ENCODE peak calls at places on chromosomes 7 and 10, in five cellular contexts. One of them, this sample, is unnamed.

GRCh38 chr7:22860784-22861482 is 38.3 kb upstream of the TOMM7 start:
- DNase-seq in H1: no peak
- DNase-seq in GM12878: no peak
- DNase-seq in HepG2: peak
- DNase-seq in NT2/D1: no peak
- DNase-seq in this sample: peak

GRCh38 chr7:39741942-39742623 is 118.7 kb downstream of the RALA start:
- DNase-seq in H1: peak
- DNase-seq in GM12878: no peak
- DNase-seq in HepG2: no peak
- DNase-seq in NT2/D1: peak
- DNase-seq in this sample: peak

GRCh38 chr10:80497187-80498038 is 40.3 kb upstream of the SH2D4B start:
- DNase-seq in H1: no peak
- DNase-seq in GM12878: no peak
- DNase-seq in HepG2: no peak
- DNase-seq in NT2/D1: no peak
- DNase-seq in this sample: no peak

GRCh38 chr10:101616415-101617101 is 28.4 kb downstream of the DPCD start:
- DNase-seq in H1: no peak
- DNase-seq in GM12878: no peak
- DNase-seq in HepG2: no peak
- DNase-seq in NT2/D1: no peak
- DNase-seq in this sample: no peak

GRCh38 chr10:1576467-1577259 is 160.7 kb downstream of the ADARB2 start:
- DNase-seq in H1: no peak
- DNase-seq in GM12878: no peak
- DNase-seq in HepG2: no peak
- DNase-seq in NT2/D1: no peak
- DNase-seq in this sample: no peak

GRCh38 chr7:2199956-2200583 is 32.7 kb downstream of the MAD1L1 start:
- DNase-seq in H1: no peak
- DNase-seq in GM12878: no peak
- DNase-seq in HepG2: no peak
- DNase-seq in NT2/D1: no peak
- DNase-seq in this sample: no peak

GRCh38 chr10:119313645-119314044 is 106.3 kb downstream of the GRK5 start:
- DNase-seq in H1: no peak
- DNase-seq in GM12878: peak
- DNase-seq in HepG2: no peak
- DNase-seq in NT2/D1: no peak
- DNase-seq in this sample: no peak

GRCh38 chr7:71404701-71405345 is 272.9 kb downstream of the GALNT17 start:
- DNase-seq in H1: no peak
- DNase-seq in GM12878: no peak
- DNase-seq in HepG2: no peak
- DNase-seq in NT2/D1: no peak
- DNase-seq in this sample: no peak

GRCh38 chr7:123729217-123729578 is 19.6 kb downstream of the WASL start:
- DNase-seq in H1: no peak
- DNase-seq in GM12878: no peak
- DNase-seq in HepG2: no peak
- DNase-seq in NT2/D1: no peak
- DNase-seq in this sample: no peak

GRCh38 chr10:90856261-90856660 is 1.6 kb downstream of the HTR7 start:
- DNase-seq in H1: no peak
- DNase-seq in GM12878: no peak
- DNase-seq in HepG2: no peak
- DNase-seq in NT2/D1: no peak
- DNase-seq in this sample: no peak

GRCh38 chr10:70331486-70332268 is 47.9 kb upstream of the NPFFR1 start:
- DNase-seq in H1: no peak
- DNase-seq in GM12878: peak
- DNase-seq in HepG2: peak
- DNase-seq in NT2/D1: no peak
- DNase-seq in this sample: peak

GRCh38 chr10:93023013-93023650 is 37.5 kb upstream of the CYP26C1 start:
- DNase-seq in H1: no peak
- DNase-seq in GM12878: no peak
- DNase-seq in HepG2: peak
- DNase-seq in NT2/D1: no peak
- DNase-seq in this sample: no peak

GRCh38 chr7:139683137-139683871 is 94.5 kb downstream of the HIPK2 start:
- DNase-seq in H1: no peak
- DNase-seq in GM12878: no peak
- DNase-seq in HepG2: no peak
- DNase-seq in NT2/D1: no peak
- DNase-seq in this sample: no peak

DNA sequence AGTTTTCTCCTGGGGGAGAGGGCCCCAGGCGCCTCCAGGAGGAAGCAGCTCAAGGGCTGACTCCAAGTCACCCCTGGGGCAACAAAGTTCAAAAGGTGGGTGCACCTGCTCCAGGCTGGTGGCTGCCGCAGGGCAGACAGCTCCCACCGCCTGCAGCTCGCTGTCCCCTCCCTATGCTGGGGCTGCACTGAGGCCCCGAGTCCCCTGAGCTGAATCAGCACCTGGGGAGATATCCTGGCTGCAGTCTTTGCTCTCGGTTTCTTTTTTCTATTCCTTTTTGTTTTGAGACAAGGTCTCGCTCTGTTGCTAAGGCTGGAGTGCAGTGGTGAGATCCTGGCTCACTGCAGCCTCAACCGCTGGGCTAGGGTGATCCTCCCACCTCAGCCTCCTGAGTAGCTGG is 183.4 kb downstream of the DNAJB6 start:
- DNase-seq in H1: no peak
- DNase-seq in GM12878: peak
- DNase-seq in HepG2: no peak
- DNase-seq in NT2/D1: no peak
- DNase-seq in this sample: no peak
- TF ChIP-seq SUZ12 in H1: no peak
- TF ChIP-seq SUZ12 in GM12878: no peak
- TF ChIP-seq SUZ12 in HepG2: no peak
- TF ChIP-seq SUZ12 in NT2/D1: no peak
- TF ChIP-seq SUZ12 in this sample: no peak

DNA sequence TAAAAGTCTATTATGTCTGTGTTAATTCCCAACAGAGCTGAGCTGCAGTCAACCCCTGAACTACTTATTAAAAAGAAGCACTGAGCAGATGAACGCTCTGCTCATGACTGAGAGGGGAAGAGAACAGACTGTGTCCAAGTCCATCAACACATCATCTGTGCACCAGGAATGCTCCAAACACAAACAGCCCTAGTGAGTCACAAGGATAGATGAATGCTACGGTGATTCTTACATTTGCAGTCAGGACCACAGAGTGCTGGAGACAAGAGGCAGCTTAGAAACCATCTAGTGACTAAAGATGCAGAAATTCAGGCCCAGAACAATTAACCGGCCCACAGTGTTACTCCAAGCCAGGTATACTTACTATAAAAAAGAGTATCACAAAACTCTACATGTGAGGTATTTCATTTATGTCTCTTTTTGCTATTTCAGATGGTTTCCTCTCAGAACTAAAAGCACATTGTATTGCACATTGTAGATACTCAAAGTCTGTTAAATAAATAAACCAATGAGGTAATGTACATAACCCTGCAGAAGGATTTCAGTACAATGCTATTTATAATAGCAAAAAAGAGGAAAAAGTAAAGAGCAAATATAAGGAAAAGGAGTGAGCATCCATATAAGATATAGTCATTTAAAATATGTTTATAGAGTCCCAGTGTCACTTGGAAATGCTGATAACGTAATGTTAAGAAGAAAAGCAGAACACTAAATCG is 159.2 kb downstream of the KCNMA1 start:
- DNase-seq in H1: no peak
- DNase-seq in GM12878: no peak
- DNase-seq in HepG2: no peak
- DNase-seq in NT2/D1: no peak
- DNase-seq in this sample: no peak
- TF ChIP-seq SUZ12 in H1: no peak
- TF ChIP-seq SUZ12 in GM12878: no peak
- TF ChIP-seq SUZ12 in HepG2: no peak
- TF ChIP-seq SUZ12 in NT2/D1: no peak
- TF ChIP-seq SUZ12 in this sample: no peak

GRCh38 chr7:26438078-26438477 is 146.4 kb downstream of the SNX10 start:
- DNase-seq in H1: no peak
- DNase-seq in GM12878: no peak
- DNase-seq in HepG2: no peak
- DNase-seq in NT2/D1: no peak
- DNase-seq in this sample: no peak
- TF ChIP-seq SUZ12 in H1: no peak
- TF ChIP-seq SUZ12 in GM12878: no peak
- TF ChIP-seq SUZ12 in HepG2: no peak
- TF ChIP-seq SUZ12 in NT2/D1: no peak
- TF ChIP-seq SUZ12 in this sample: no peak

GRCh38 chr10:44306762-44307161 is 78.1 kb downstream of the CXCL12 start:
- DNase-seq in H1: no peak
- DNase-seq in GM12878: no peak
- DNase-seq in HepG2: peak
- DNase-seq in NT2/D1: no peak
- DNase-seq in this sample: no peak

GRCh38 chr10:44308935-44309334 is 76.0 kb downstream of the CXCL12 start:
- DNase-seq in H1: no peak
- DNase-seq in GM12878: no peak
- DNase-seq in HepG2: no peak
- DNase-seq in NT2/D1: no peak
- DNase-seq in this sample: no peak

GRCh38 chr10:44309939-44310761 is 74.7 kb downstream of the CXCL12 start:
- DNase-seq in H1: no peak
- DNase-seq in GM12878: no peak
- DNase-seq in HepG2: no peak
- DNase-seq in NT2/D1: no peak
- DNase-seq in this sample: no peak

GRCh38 chr10:44307691-44308090 is 77.2 kb downstream of the CXCL12 start:
- DNase-seq in H1: no peak
- DNase-seq in GM12878: no peak
- DNase-seq in HepG2: no peak
- DNase-seq in NT2/D1: no peak
- DNase-seq in this sample: no peak

DNA sequence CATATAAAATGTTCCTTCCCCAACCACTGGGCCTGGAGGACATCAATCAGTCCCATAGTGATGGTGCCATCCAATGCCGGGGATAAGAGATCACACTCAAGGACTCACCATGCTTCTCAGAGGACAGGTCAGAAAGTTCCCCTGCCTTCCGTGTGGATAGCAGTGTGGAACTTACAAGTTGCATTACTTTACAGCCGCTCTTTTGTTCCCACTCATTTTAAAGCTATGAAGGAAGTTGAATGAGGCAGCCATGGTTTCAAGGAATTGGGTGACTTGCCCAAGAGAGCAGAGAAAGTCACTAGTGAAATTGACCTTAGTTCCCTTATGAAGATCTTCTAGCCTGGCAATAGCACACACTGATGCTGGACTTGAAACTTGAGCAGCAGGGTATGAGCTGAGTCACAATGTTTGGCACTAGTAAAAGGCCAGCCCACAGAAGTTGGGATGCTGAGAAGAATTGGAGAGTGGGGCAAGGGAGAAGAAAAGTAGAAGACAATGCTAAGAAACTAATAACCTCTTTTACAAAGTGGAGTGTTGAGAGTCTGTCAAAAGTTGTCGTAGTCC is 78.7 kb downstream of the CXCL12 start:
- DNase-seq in H1: no peak
- DNase-seq in GM12878: no peak
- DNase-seq in HepG2: no peak
- DNase-seq in NT2/D1: no peak
- DNase-seq in this sample: no peak
- TF ChIP-seq SUZ12 in H1: no peak
- TF ChIP-seq SUZ12 in GM12878: no peak
- TF ChIP-seq SUZ12 in HepG2: no peak
- TF ChIP-seq SUZ12 in NT2/D1: no peak
- TF ChIP-seq SUZ12 in this sample: no peak

DNA sequence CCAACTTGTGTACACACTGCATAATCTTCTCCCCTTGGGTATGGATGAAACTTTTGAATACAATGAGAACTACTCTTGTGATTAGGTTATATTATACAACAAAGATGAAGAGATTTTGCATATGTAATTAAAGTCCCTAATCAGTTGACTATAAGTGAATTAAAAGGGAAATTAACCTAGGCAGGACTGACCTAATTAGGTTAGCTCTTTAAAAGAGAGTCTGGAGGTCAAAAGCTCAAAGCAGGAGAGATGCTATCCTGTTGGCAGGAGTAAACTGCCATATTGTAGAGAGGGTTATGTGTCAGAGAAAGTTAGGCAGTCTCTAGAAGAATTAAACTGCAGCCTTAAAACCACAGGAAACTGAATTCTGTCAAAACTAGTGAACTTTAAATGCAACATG is 29.4 kb downstream of the HGF start:
- DNase-seq in H1: no peak
- DNase-seq in GM12878: no peak
- DNase-seq in HepG2: no peak
- DNase-seq in NT2/D1: no peak
- DNase-seq in this sample: no peak
- TF ChIP-seq SUZ12 in H1: no peak
- TF ChIP-seq SUZ12 in GM12878: no peak
- TF ChIP-seq SUZ12 in HepG2: no peak
- TF ChIP-seq SUZ12 in NT2/D1: no peak
- TF ChIP-seq SUZ12 in this sample: no peak

GRCh38 chr10:74474022-74474713 is 323.1 kb downstream of the ADK start:
- DNase-seq in H1: no peak
- DNase-seq in GM12878: no peak
- DNase-seq in HepG2: no peak
- DNase-seq in NT2/D1: no peak
- DNase-seq in this sample: no peak
- TF ChIP-seq SUZ12 in H1: no peak
- TF ChIP-seq SUZ12 in GM12878: no peak
- TF ChIP-seq SUZ12 in HepG2: no peak
- TF ChIP-seq SUZ12 in NT2/D1: no peak
- TF ChIP-seq SUZ12 in this sample: no peak

This sample was measured in HEK293T.